ENCODE peak calls at places on chromosome X, in nine cellular contexts. T, S, Y, G, C, F, P, Z and N are unnamed samples.
A peak's percentile ranks its signal among the peaks of the same experiment; 100 is the strongest.

GRCh38 chrX:119398974-119399771 is at the start of gene SLC25A43:
- DNase-seq in T (no peak), S (peak; percentile 54), Y (no peak), G (peak; percentile 26), C (peak; percentile 25), F (peak; percentile 51), P (peak; percentile 22), Z (peak; percentile 74), N (no peak)

GRCh38 chrX:104343408-104344129 is 88.8 kb upstream of the ESX1 start:
- DNase-seq in T (peak; percentile 72), S (peak; percentile 83), Y (peak; percentile 61), G (peak; percentile 78), C (peak; percentile 54), F (no peak), P (peak; percentile 20), Z (no peak), N (peak; percentile 61)

GRCh38 chrX:18173494-18174180 is 47.0 kb downstream of the BEND2 start:
- DNase-seq in T (no peak), S (no peak), Y (no peak), G (no peak), C (no peak), F (no peak), P (no peak), Z (no peak), N (no peak)

GRCh38 chrX:40061871-40062524 is 35.8 kb downstream of the BCOR start:
- DNase-seq in T (no peak), S (no peak), Y (peak; percentile 37), G (no peak), C (no peak), F (no peak), P (no peak), Z (no peak), N (no peak)

GRCh38 chrX:20471483-20471882 is 204.8 kb upstream of the RPS6KA3 start:
- DNase-seq in T (no peak), S (no peak), Y (no peak), G (no peak), C (no peak), F (no peak), P (no peak), Z (no peak), N (no peak)

GRCh38 chrX:3939967-3940610 is 226.6 kb upstream of the PRKX start:
- DNase-seq in T (peak; percentile 12), S (no peak), Y (peak; percentile 2), G (peak; percentile 5), C (peak; percentile 61), F (no peak), P (no peak), Z (no peak), N (no peak)

GRCh38 chrX:122906726-122907125 is 277.4 kb upstream of the GRIA3 start:
- DNase-seq in T (no peak), S (no peak), Y (no peak), G (no peak), C (no peak), F (no peak), P (no peak), Z (no peak), N (no peak)

GRCh38 chrX:115324194-115324593 is 34.7 kb downstream of the LUZP4 start:
- DNase-seq in T (peak; percentile 9), S (peak; percentile 23), Y (peak; percentile 66), G (peak; percentile 25), C (no peak), F (peak; percentile 21), P (peak; percentile 26), Z (no peak), N (no peak)

GRCh38 chrX:35288657-35289056 is 346.1 kb downstream of the FAM47B start:
- DNase-seq in T (no peak), S (no peak), Y (no peak), G (no peak), C (no peak), F (no peak), P (no peak), Z (no peak), N (no peak)

GRCh38 chrX:150200820-150201287 is 162.3 kb upstream of the MAMLD1 start:
- DNase-seq in T (peak; percentile 89), S (peak; percentile 12), Y (peak; percentile 96), G (peak; percentile 98), C (peak; percentile 78), F (peak; percentile 70), P (peak; percentile 86), Z (peak; percentile 74), N (peak; percentile 80)

GRCh38 chrX:39821011-39821708 is 276.6 kb downstream of the BCOR start:
- DNase-seq in T (no peak), S (no peak), Y (no peak), G (peak; percentile 20), C (no peak), F (no peak), P (no peak), Z (no peak), N (no peak)

GRCh38 chrX:129833153-129834004 is 10.3 kb downstream of the ZDHHC9 start:
- DNase-seq in T (peak; percentile 48), S (no peak), Y (no peak), G (peak; percentile 63), C (no peak), F (no peak), P (no peak), Z (no peak), N (no peak)

GRCh38 chrX:19613645-19614323 is 98.5 kb upstream of the MAP3K15 start:
- DNase-seq in T (no peak), S (peak; percentile 38), Y (no peak), G (no peak), C (no peak), F (peak; percentile 16), P (no peak), Z (no peak), N (no peak)

GRCh38 chrX:26651755-26652154 is 435.8 kb downstream of the MAGEB5 start:
- DNase-seq in T (no peak), S (no peak), Y (peak; percentile 1), G (no peak), C (no peak), F (no peak), P (no peak), Z (no peak), N (no peak)
- TF ChIP-seq CTCF in T (no peak), S (no peak), Y (no peak), G (no peak), C (no peak), F (no peak), P (no peak), Z (peak; percentile 38), N (no peak)

GRCh38 chrX:136147966-136148365 is 633 bp downstream of the FHL1 start:
- DNase-seq in T (no peak), S (no peak), Y (no peak), G (no peak), C (no peak), F (no peak), P (no peak), Z (no peak), N (no peak)
- H3K4me3 ChIP-seq in T (peak overlapping the region; percentile 55), S (peak overlapping the region; percentile 14), Y (peak overlapping the region; percentile 50), G (peak overlapping the region; percentile 53), C (peak overlapping the region; percentile 23), F (peak overlapping the region; percentile 71), P (peak overlapping the region; percentile 89), Z (no peak overlapping the region), N (peak overlapping the region; percentile 49)

GRCh38 chrX:41802958-41803357 is 79.0 kb downstream of the GPR82 start:
- DNase-seq in T (no peak), S (no peak), Y (no peak), G (no peak), C (no peak), F (no peak), P (no peak), Z (no peak), N (no peak)
- TF ChIP-seq CTCF in T (no peak), S (no peak), Y (no peak), G (no peak), C (no peak), F (peak; percentile 8), P (no peak), Z (no peak), N (no peak)

GRCh38 chrX:48476919-48477318 is 920 bp downstream of the FTSJ1 start:
- DNase-seq in T (no peak), S (no peak), Y (no peak), G (no peak), C (no peak), F (no peak), P (no peak), Z (no peak), N (no peak)
- H3K4me3 ChIP-seq in T (peak overlapping the region; percentile 77), S (no peak overlapping the region), Y (peak overlapping the region; percentile 80), G (peak overlapping the region; percentile 79), C (no peak overlapping the region), F (peak overlapping the region; percentile 70), P (peak overlapping the region; percentile 73), Z (peak overlapping the region; percentile 85), N (peak overlapping the region; percentile 75)

GRCh38 chrX:51158261-51158660 is 174.4 kb upstream of the NUDT10 start:
- DNase-seq in T (no peak), S (no peak), Y (no peak), G (no peak), C (no peak), F (no peak), P (no peak), Z (no peak), N (no peak)

GRCh38 chrX:51155157-51155556 is 177.5 kb upstream of the NUDT10 start:
- DNase-seq in T (no peak), S (no peak), Y (peak; percentile 4), G (no peak), C (no peak), F (no peak), P (no peak), Z (no peak), N (no peak)

GRCh38 chrX:51155566-51155965 is 177.1 kb upstream of the NUDT10 start:
- DNase-seq in T (no peak), S (no peak), Y (no peak), G (no peak), C (no peak), F (no peak), P (no peak), Z (no peak), N (no peak)
- TF ChIP-seq CTCF in T (no peak), S (no peak), Y (no peak), G (no peak), C (no peak), F (no peak), P (no peak), Z (no peak), N (no peak)